ENCODE peak calls at places on chromosomes 2 and 18, in nine cellular contexts. W is NCI-H226; I is T-helper 1 cell; P is type B pancreatic cell; E is ACHN; V is occipital lobe; R is activated naive CD4-positive, alpha-beta T cell treated with anti-CD3 and anti-CD28 coated beads for 36 hours; S is kidney tubule cell; K is astrocyte. H is an unnamed sample.

GRCh38 chr2:132582360-132582759 is 87.6 kb downstream of the LYPD1 start:
- DNase-seq in W (no peak), K (peak; percentile 59), R (no peak), P (no peak), E (no peak), I (no peak), V (no peak), S (no peak), H (peak; percentile 30)

GRCh38 chr18:44117821-44118220 is 562.9 kb upstream of the SETBP1 start:
- DNase-seq in V (no peak), I (no peak), W (no peak), R (no peak), S (peak; percentile 56), P (no peak), K (no peak), E (no peak), H (no peak)

GRCh38 chr2:30385327-30385726 is 61.7 kb upstream of the LCLAT1 start:
- DNase-seq in S (peak; percentile 49), E (peak; percentile 57), I (no peak), P (no peak), V (no peak), R (no peak), K (peak; percentile 29), W (peak; percentile 14), H (no peak)

GRCh38 chr2:6917071-6917760 is at the start of gene RNF144A:
- DNase-seq in K (no peak), V (peak; percentile 60), E (peak; percentile 53), S (peak; percentile 72), R (peak; percentile 67), P (peak; percentile 85), I (peak; percentile 52), W (peak; percentile 19), H (no peak)

GRCh38 chr2:127275789-127276188 is 18.2 kb downstream of the ERCC3 start:
- DNase-seq in K (no peak), S (no peak), W (no peak), I (no peak), P (no peak), R (no peak), E (no peak), V (peak; percentile 10), H (no peak)

GRCh38 chr2:28970464-28971160 is 10.5 kb upstream of the TOGARAM2 start:
- DNase-seq in E (no peak), R (no peak), I (no peak), S (no peak), V (no peak), P (no peak), K (no peak), W (no peak), H (no peak)

GRCh38 chr18:68568364-68568763 is 146.5 kb downstream of the TMX3 start:
- DNase-seq in W (no peak), I (no peak), S (no peak), V (no peak), E (no peak), R (no peak), P (no peak), K (no peak), H (no peak)

GRCh38 chr18:67665266-67665665 is 148.7 kb upstream of the DSEL start:
- DNase-seq in V (no peak), K (peak; percentile 55), R (no peak), P (no peak), E (no peak), S (peak; percentile 63), W (peak; percentile 5), I (no peak), H (no peak)

GRCh38 chr18:5066380-5066977 is 130.6 kb downstream of the AKAIN1 start:
- DNase-seq in I (no peak), E (peak; percentile 8), V (no peak), R (peak; percentile 39), P (no peak), K (no peak), W (no peak), S (peak; percentile 6), H (no peak)